ENCODE peak calls at places on chromosomes 13 and 19, in seven cellular contexts. F is upper lobe of right lung, H is cardiac muscle cell, E is GM23338, Q is mesothelial cell of epicardium, L is mucosa of descending colon, M is choroid plexus epithelial cell. P is an unnamed sample.

GRCh38 chr13:30647824-30648521 is 30.3 kb downstream of the USPL1 start:
- DNase-seq in F (no peak), H (no peak), E (no peak), Q (no peak), L (no peak), M (no peak), P (no peak)

GRCh38 chr13:42486711-42487198 is 87.2 kb upstream of the TNFSF11 start:
- DNase-seq in F (no peak), H (peak), E (no peak), Q (no peak), L (no peak), M (peak), P (no peak)

GRCh38 chr13:95185311-95185710 is 115.9 kb downstream of the ABCC4 start:
- DNase-seq in F (no peak), H (no peak), E (no peak), Q (no peak), L (no peak), M (no peak), P (no peak)

GRCh38 chr13:113927661-113928581 is 46.0 kb downstream of the C13orf46 start:
- DNase-seq in F (peak), H (peak), E (no peak), Q (no peak), L (no peak), M (peak), P (no peak)

GRCh38 chr13:94195715-94196114 is 283.8 kb downstream of the DCT start:
- DNase-seq in F (no peak), H (peak), E (no peak), Q (no peak), L (no peak), M (peak), P (no peak)

GRCh38 chr19:51959791-51960190 is 26.8 kb downstream of the ZNF350 start:
- DNase-seq in F (no peak), H (no peak), E (no peak), Q (no peak), L (no peak), M (peak), P (no peak)

GRCh38 chr19:44645407-44646048 is 1.8 kb downstream of the PVR start:
- DNase-seq in F (no peak), H (no peak), E (no peak), Q (no peak), L (no peak), M (no peak), P (no peak)

GRCh38 chr13:36819811-36820140 is 754 bp downstream of the RFXAP start:
- DNase-seq in F (no peak), H (peak), E (peak), Q (no peak), L (no peak), M (peak), P (no peak)

GRCh38 chr13:31437975-31438374 is 238.2 kb downstream of the B3GLCT start:
- DNase-seq in F (no peak), H (no peak), E (no peak), Q (no peak), L (no peak), M (no peak), P (no peak)

GRCh38 chr13:44516771-44517170 is 59.4 kb downstream of the TSC22D1 start:
- DNase-seq in F (no peak), H (no peak), E (peak), Q (no peak), L (no peak), M (peak), P (no peak)

GRCh38 chr13:91358384-91358776 is 10.9 kb downstream of the MIR17HG start:
- DNase-seq in F (no peak), H (peak), E (no peak), Q (no peak), L (no peak), M (no peak), P (no peak)

GRCh38 chr19:12202250-12202649 is 39.4 kb downstream of the ZNF136 start:
- DNase-seq in F (peak), H (peak), E (peak), Q (no peak), L (no peak), M (peak), P (no peak)

GRCh38 chr13:51192348-51192747 is 29.9 kb upstream of the FAM124A start:
- DNase-seq in F (no peak), H (peak), E (no peak), Q (no peak), L (no peak), M (peak), P (no peak)

GRCh38 chr13:35855531-35856019 is 275.6 kb downstream of the DCLK1 start:
- DNase-seq in F (no peak), H (no peak), E (peak), Q (no peak), L (no peak), M (no peak), P (no peak)

DNA sequence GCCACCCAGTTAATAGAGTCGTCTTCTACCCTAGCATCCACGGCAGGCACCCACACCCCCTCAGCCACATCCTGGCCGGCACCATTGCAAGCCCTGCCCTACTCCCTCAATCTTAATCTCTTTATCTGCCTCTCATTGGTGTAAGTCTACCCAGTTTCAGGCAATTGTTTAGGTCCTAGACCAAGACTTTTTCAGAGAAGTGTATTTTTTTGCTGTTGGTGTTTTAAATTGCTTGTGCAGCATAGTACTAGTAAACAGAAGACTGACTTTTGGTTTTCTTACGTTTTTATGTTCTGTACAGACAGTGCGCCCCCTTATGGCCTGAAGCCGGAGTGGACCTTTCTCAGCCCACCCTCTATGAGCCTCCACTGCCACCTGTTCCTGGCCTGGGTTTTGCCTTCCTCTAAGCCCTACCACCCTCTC is 2.3 kb upstream of the LCP1 start:
- DNase-seq in F (no peak), H (peak), E (peak), Q (no peak), L (peak), M (peak), P (peak)
- TF ChIP-seq CTCF in F (peak), H (peak), E (peak), Q (peak), L (no peak), M (peak), P (peak)

GRCh38 chr13:21113851-21114306 is 52.5 kb upstream of the LATS2 start:
- DNase-seq in F (no peak), H (no peak), E (peak), Q (no peak), L (no peak), M (no peak), P (no peak)
- TF ChIP-seq CTCF in F (no peak), H (no peak), E (no peak), Q (no peak), L (no peak), M (no peak), P (no peak)

GRCh38 chr13:40798380-40798779 is 9.0 kb downstream of the SLC25A15 start:
- DNase-seq in F (no peak), H (no peak), E (no peak), Q (no peak), L (no peak), M (no peak), P (no peak)
- TF ChIP-seq CTCF in F (no peak), H (no peak), E (no peak), Q (no peak), L (no peak), M (no peak), P (no peak)

GRCh38 chr19:40303765-40304164 is 18.6 kb upstream of the AKT2 start:
- DNase-seq in F (no peak), H (no peak), E (no peak), Q (no peak), L (no peak), M (no peak), P (no peak)

GRCh38 chr19:40300668-40301067 is 15.5 kb upstream of the AKT2 start:
- DNase-seq in F (no peak), H (no peak), E (no peak), Q (no peak), L (no peak), M (no peak), P (no peak)

GRCh38 chr19:40305403-40305802 is 20.3 kb upstream of the AKT2 start:
- DNase-seq in F (peak), H (peak), E (peak), Q (peak), L (no peak), M (peak), P (peak)

GRCh38 chr19:40302224-40303011 is 17.3 kb upstream of the AKT2 start:
- DNase-seq in F (no peak), H (no peak), E (no peak), Q (no peak), L (no peak), M (no peak), P (no peak)

DNA sequence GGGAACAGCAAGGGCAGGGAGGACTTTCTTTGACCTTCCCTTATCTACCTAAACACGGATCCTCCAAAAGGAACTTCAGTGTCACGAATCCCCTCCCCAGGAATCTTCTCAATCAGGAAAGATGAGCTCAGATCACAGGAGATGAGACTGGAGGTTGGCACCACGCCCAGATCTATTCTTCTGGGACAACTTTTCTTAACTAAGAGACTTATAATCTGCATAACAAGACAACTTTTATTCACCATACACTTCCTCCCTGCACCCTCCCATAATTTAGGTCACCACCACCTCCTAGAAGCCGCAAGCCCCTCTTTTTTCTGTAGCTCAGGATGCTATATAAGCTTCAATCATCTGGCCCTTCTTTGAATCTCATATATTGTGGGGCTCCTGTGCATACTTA is 19.2 kb upstream of the AKT2 start:
- DNase-seq in F (no peak), H (no peak), E (no peak), Q (no peak), L (no peak), M (no peak), P (no peak)
- TF ChIP-seq CTCF in F (no peak), H (no peak), E (no peak), Q (no peak), L (no peak), M (no peak), P (no peak)

GRCh38 chr19:2942928-2943640 is 1.7 kb downstream of the ZNF77 start:
- DNase-seq in F (no peak), H (no peak), E (no peak), Q (no peak), L (no peak), M (no peak), P (no peak)

GRCh38 chr19:2949939-2950285 is 5.1 kb upstream of the ZNF77 start:
- DNase-seq in F (no peak), H (peak), E (peak), Q (no peak), L (no peak), M (peak), P (no peak)

GRCh38 chr19:2945575-2946184 is 909 bp upstream of the ZNF77 start:
- DNase-seq in F (no peak), H (no peak), E (no peak), Q (no peak), L (no peak), M (no peak), P (no peak)

GRCh38 chr19:2944403-2944774 is 382 bp downstream of the ZNF77 start:
- DNase-seq in F (no peak), H (no peak), E (no peak), Q (no peak), L (no peak), M (no peak), P (no peak)

DNA sequence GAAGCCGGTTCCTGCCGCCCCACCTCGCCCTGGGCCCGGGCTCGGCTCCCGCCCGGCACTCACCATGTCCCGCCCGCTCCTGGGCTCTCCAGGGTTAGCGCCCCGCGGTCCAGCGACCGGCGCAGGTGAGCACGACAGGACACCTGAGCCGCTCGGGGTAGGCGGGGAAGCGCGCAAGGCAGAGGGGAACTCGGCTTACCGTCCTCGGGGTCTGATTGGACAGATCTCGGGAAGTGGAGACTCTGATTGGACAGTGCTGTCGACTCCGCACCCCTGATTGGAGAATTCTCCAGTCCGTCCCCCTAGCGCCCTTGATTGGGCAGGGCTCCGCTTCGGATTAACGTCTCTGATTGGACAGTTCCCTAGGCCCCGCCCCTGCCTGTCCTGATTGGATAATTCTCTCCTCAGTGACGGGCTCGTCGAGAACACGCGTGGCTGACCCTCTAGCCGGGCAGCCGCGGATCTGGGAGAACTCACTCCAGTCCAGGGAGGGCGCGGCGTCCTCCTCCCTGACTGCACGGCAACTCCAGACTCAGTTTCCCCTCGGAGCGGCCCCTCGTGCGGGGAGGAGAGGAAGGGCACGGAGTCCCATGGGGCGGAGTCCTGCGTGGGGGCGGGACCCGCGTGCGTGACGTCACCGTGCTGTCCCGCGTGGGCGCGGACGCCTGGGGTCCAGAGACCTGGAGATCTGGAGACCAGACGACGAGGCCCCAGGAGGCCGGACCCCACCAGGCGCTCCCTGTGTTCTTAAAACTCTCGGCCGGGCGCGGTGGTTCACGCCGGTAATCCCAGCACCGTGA is at the start of gene ZNF77:
- DNase-seq in F (peak), H (peak), E (peak), Q (peak), L (peak), M (peak), P (peak)
- TF ChIP-seq CTCF in F (peak), H (no peak), E (no peak), Q (no peak), L (no peak), M (no peak), P (no peak)

DNA sequence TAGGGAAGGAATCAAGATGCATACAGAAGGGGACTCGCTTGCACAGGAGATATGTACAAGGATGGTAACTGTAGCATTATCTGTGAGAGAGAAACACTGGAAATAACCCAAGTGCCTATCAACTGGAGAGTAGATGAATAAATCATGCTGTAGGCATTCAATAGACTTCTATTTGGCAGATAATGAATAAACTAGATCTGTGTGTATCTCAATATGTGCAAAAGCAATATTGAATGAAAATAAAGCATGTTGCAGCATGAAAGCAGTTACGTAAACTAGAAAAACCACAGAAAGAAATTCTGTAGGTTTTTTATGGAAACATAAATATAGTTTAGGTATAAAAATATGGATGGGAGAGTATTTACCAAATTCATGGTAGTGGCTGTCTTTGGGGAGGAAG is 38.6 kb upstream of the RGCC start:
- DNase-seq in F (no peak), H (no peak), E (no peak), Q (no peak), L (no peak), M (no peak), P (no peak)
- TF ChIP-seq CTCF in F (no peak), H (no peak), E (no peak), Q (no peak), L (no peak), M (no peak), P (no peak)